ENCODE peak calls at places on chromosomes 11 and 22, in six cellular contexts. F is HCT116, K is RWPE2, D is neural progenitor cell, V is upper lobe of right lung, Z is pancreas. U is an unnamed sample. For H3K27me3, the result is how much of the 10 kb centered on the place peaks cover.

GRCh38 chr11:67239795-67240574 is 26.3 kb upstream of the GRK2 start:
- DNase-seq in F (peak), K (peak), D (peak), Z (peak), V (peak), U (peak)

GRCh38 chr11:76329084-76329648 is 51.8 kb downstream of the THAP12 start:
- DNase-seq in D (peak), K (no peak), F (peak), Z (no peak), V (no peak), U (peak)

GRCh38 chr11:17352925-17353227 is 1.3 kb downstream of the NCR3LG1 start:
- DNase-seq in K (no peak), V (peak), F (no peak), Z (peak), D (peak), U (no peak)

GRCh38 chr22:49678137-49678841 is 149.4 kb downstream of the BRD1 start:
- DNase-seq in F (no peak), Z (no peak), K (peak), V (no peak), D (no peak), U (no peak)

GRCh38 chr11:125202362-125202880 is 37.9 kb downstream of the PKNOX2 start:
- DNase-seq in K (no peak), Z (no peak), F (no peak), V (peak), D (peak), U (no peak)

GRCh38 chr11:62656801-62657429 is 3.8 kb upstream of the INTS5 start:
- DNase-seq in K (no peak), V (no peak), F (no peak), D (no peak), Z (no peak), U (no peak)

GRCh38 chr11:69414773-69415187 is 66.7 kb upstream of the LINC01488 start:
- DNase-seq in V (peak), D (no peak), K (no peak), Z (no peak), F (no peak), U (no peak)

GRCh38 chr11:2390871-2391662 is 9.5 kb upstream of the TSSC4 start:
- DNase-seq in D (peak), F (no peak), Z (no peak), K (no peak), V (no peak), U (peak)

GRCh38 chr11:108224908-108225786 is 2.3 kb downstream of the ATM start:
- DNase-seq in F (no peak), K (no peak), V (no peak), Z (no peak), D (no peak), U (no peak)

GRCh38 chr11:71574418-71574817 is 8.3 kb downstream of the KRTAP5-11 start:
- DNase-seq in V (no peak), D (no peak), F (no peak), K (no peak), Z (no peak), U (no peak)
- H3K27me3 ChIP-seq in V (under half), D (under half), F (under half), K (under half), Z (under half), U (under half)

GRCh38 chr22:39128508-39128907 is 24.0 kb downstream of the CBX7 start:
- DNase-seq in F (no peak), K (no peak), Z (no peak), D (no peak), V (no peak), U (no peak)
- TF ChIP-seq CTCF in F (no peak), K (no peak), Z (no peak), D (no peak), V (no peak), U (no peak)

GRCh38 chr22:27219036-27219435 is 561.6 kb downstream of the MIAT start:
- DNase-seq in V (no peak), F (no peak), D (no peak), Z (no peak), K (no peak), U (no peak)

GRCh38 chr22:27222178-27222577 is 564.8 kb downstream of the MIAT start:
- DNase-seq in F (no peak), Z (no peak), K (no peak), V (no peak), D (no peak), U (no peak)

GRCh38 chr22:27218521-27218920 is 561.1 kb downstream of the MIAT start:
- DNase-seq in K (no peak), F (no peak), V (no peak), D (no peak), Z (no peak), U (no peak)

GRCh38 chr22:27218012-27218483 is 560.7 kb downstream of the MIAT start:
- DNase-seq in Z (no peak), D (no peak), F (no peak), K (no peak), V (no peak), U (no peak)

GRCh38 chr22:27220349-27220748 is 563.0 kb downstream of the MIAT start:
- DNase-seq in F (no peak), K (no peak), D (no peak), Z (no peak), V (no peak), U (peak)
- H3K27me3 ChIP-seq in F (under half), K (under half), D (under half), Z (under half), V (under half), U (under half)

DNA sequence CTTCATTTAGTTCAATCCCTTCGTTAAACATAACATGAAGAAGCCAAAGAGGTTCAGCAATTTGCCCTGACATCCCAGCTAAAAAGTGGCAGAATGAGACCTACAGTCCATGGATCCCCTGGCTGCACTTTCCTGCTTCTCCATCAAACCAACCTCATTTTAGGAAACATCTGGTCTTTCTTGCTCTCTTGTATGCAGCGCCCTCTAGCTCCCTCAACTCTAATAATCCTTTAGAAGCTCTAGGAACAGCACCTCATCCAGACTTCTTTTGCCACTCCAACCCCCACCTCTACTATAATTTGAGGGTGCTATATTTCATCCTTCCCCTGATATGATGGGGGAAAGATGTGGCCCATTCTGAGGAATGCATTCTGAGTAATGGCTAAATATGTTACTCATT is 7.4 kb downstream of the CNTF start:
- DNase-seq in D (peak), V (no peak), Z (no peak), K (no peak), F (peak), U (no peak)
- TF ChIP-seq CTCF in D (peak), V (peak), Z (peak), K (peak), F (peak), U (peak)

GRCh38 chr11:43578346-43579170 is 102.0 kb upstream of the HSD17B12 start:
- DNase-seq in V (no peak), D (no peak), F (no peak), Z (no peak), K (no peak), U (no peak)
- H3K27me3 ChIP-seq in V (half or more), D (half or more), F (under half), Z (under half), K (half or more), U (half or more)

DNA sequence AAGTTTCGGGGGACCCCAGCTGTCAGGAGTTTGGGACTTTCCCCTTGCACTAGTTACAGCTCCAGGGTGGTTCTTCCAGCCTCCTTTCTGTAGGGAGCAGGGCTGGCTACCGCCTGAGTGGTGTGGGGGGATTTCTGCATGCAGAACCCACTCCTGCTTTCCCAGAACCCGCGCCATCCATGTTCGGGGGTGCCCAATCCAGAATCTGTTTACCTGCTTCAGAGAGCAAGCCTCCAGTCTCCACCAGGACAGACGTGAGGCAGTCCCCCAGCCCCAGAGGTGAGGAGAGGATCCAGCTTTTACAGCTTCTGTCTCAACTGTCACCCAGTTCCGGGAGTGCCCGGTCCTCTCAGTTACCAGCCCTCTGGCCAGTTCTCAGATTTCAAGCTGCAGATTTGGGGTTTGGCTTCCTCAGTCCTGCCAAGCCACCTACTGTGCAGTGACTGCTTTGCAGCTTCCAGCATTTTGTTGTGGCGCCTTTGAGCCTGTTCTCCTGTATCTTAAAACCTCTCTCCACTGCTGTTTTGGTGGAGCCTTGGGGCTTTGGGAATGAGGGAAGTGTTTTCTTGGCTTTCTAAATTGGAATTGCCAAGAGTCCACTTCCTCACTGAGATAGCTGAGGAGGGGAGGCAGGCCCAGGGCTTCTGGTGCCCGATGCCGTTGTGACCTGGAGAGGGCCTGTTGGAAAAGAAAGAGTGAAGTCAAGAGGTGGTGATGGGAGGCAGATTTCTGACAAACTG is 513.2 kb downstream of the TBC1D22A start:
- DNase-seq in K (no peak), D (no peak), F (no peak), Z (no peak), V (peak), U (no peak)
- TF ChIP-seq CTCF in K (no peak), D (no peak), F (no peak), Z (no peak), V (peak), U (peak)

U was measured in kidney epithelial cell.